ENCODE peak calls at places on chromosomes 7 and 10, in five cellular contexts. D is glutamatergic neuron; I is stimulated activated CD4-positive, alpha-beta T cell treated with anti-CD3 and anti-CD28 coated beads, Interleukin-2, amount 100 ng/mL, for 48 hours; G is EL; Z is upper lobe of right lung. T is an unnamed sample.
A peak's percentile ranks its signal among the peaks of the same experiment; 100 is the strongest.

GRCh38 chr10:22246680-22247391 is 29.0 kb upstream of the EBLN1 start:
- DNase-seq in G (peak; percentile 79), I (no peak), D (no peak), Z (no peak), T (no peak)

GRCh38 chr7:97104719-97105129 is 12.8 kb upstream of the SDHAF3 start:
- DNase-seq in D (peak; percentile 92), I (peak; percentile 71), Z (peak; percentile 92), G (peak; percentile 71), T (peak; percentile 15)

GRCh38 chr10:61970182-61971015 is 68.9 kb downstream of the ARID5B start:
- DNase-seq in G (peak; percentile 44), Z (no peak), I (no peak), D (no peak), T (no peak)

GRCh38 chr7:72161534-72161933 is 250.6 kb downstream of the CALN1 start:
- DNase-seq in G (no peak), D (peak; percentile 26), I (no peak), Z (no peak), T (no peak)

GRCh38 chr10:33116293-33116697 is 158.3 kb upstream of the ITGB1 start:
- DNase-seq in Z (no peak), D (peak; percentile 66), I (no peak), G (peak; percentile 88), T (peak; percentile 65)

GRCh38 chr7:125847706-125848105 is 918.1 kb upstream of the POT1 start:
- DNase-seq in Z (no peak), G (no peak), I (no peak), D (no peak), T (no peak)

GRCh38 chr7:54581511-54581910 is 39.3 kb downstream of the VSTM2A start:
- DNase-seq in I (no peak), D (no peak), Z (no peak), G (peak; percentile 24), T (no peak)

GRCh38 chr7:266851-267840 is 22.8 kb upstream of the FOXL3 start:
- DNase-seq in G (no peak), D (peak; percentile 21), I (no peak), Z (no peak), T (no peak)

GRCh38 chr10:84156009-84156408 is 16.7 kb downstream of the GHITM start:
- DNase-seq in G (no peak), D (no peak), Z (no peak), I (no peak), T (no peak)

GRCh38 chr7:80412842-80413241 is 99.0 kb downstream of the GNAT3 start:
- DNase-seq in Z (no peak), I (no peak), G (peak; percentile 30), D (no peak), T (no peak)

T was measured in DND-41.